ENCODE peak calls at places on chromosome 16, in nine cellular contexts. X is fibroblast of mammary gland; D is activated CD4-positive, alpha-beta T cell treated with anti-CD3 and anti-CD28 coated beads, Interleukin-2, amount 50 U/mL, for 48 hours; Z is lung; V is amygdala; T is activated gamma-delta T cell treated with anti-CD3 and anti-CD28 coated beads, Interleukin-2, amount 50 U/mL, for 16 hours; Y is thoracic aorta; R is HS-5; S is neuronal stem cell. U is an unnamed sample.

GRCh38 chr16:87226926-87227650 is 90.1 kb downstream of the C16orf95 start:
- DNase-seq in X (peak; percentile 88), D (no peak), Z (no peak), V (no peak), T (no peak), Y (no peak), R (no peak), S (no peak), U (no peak)

GRCh38 chr16:60107467-60107866 is 1373.4 kb upstream of the GOT2 start:
- DNase-seq in X (peak; percentile 55), D (no peak), Z (no peak), V (no peak), T (no peak), Y (no peak), R (peak; percentile 66), S (no peak), U (no peak)

GRCh38 chr16:82782715-82783251 is 156.0 kb downstream of the CDH13 start:
- DNase-seq in X (no peak), D (no peak), Z (no peak), V (no peak), T (no peak), Y (no peak), R (no peak), S (peak; percentile 12), U (no peak)

GRCh38 chr16:610513-611381 is 20.0 kb upstream of the WFIKKN1 start:
- DNase-seq in X (peak; percentile 63), D (peak; percentile 78), Z (peak; percentile 72), V (peak; percentile 60), T (no peak), Y (no peak), R (no peak), S (no peak), U (peak; percentile 64)

GRCh38 chr16:53480394-53480793 is 22.6 kb downstream of the AKTIP start:
- DNase-seq in X (no peak), D (no peak), Z (no peak), V (no peak), T (no peak), Y (no peak), R (no peak), S (no peak), U (no peak)

GRCh38 chr16:59886021-59886420 is 1151.9 kb upstream of the GOT2 start:
- DNase-seq in X (peak; percentile 86), D (no peak), Z (no peak), V (no peak), T (no peak), Y (no peak), R (peak; percentile 73), S (no peak), U (no peak)

GRCh38 chr16:80592273-80592672 is 51.5 kb downstream of the DYNLRB2 start:
- DNase-seq in X (no peak), D (no peak), Z (no peak), V (no peak), T (no peak), Y (no peak), R (no peak), S (no peak), U (no peak)

GRCh38 chr16:46713634-46714033 is 24.2 kb downstream of the ORC6 start:
- DNase-seq in X (no peak), D (no peak), Z (no peak), V (no peak), T (no peak), Y (no peak), R (no peak), S (no peak), U (no peak)

GRCh38 chr16:19578378-19578851 is 22.9 kb downstream of the VPS35L start:
- DNase-seq in X (peak; percentile 50), D (no peak), Z (no peak), V (peak; percentile 88), T (no peak), Y (no peak), R (no peak), S (no peak), U (no peak)

GRCh38 chr16:83200005-83200779 is 573.4 kb downstream of the CDH13 start:
- DNase-seq in X (peak; percentile 46), D (no peak), Z (no peak), V (peak; percentile 11), T (no peak), Y (no peak), R (peak; percentile 9), S (no peak), U (peak; percentile 43)

GRCh38 chr16:28001184-28001583 is 62.3 kb downstream of the GSG1L start:
- DNase-seq in X (no peak), D (no peak), Z (no peak), V (no peak), T (no peak), Y (no peak), R (no peak), S (no peak), U (no peak)

GRCh38 chr16:24337013-24337412 is 80.9 kb downstream of the CACNG3 start:
- DNase-seq in X (no peak), D (no peak), Z (no peak), V (no peak), T (no peak), Y (no peak), R (no peak), S (no peak), U (no peak)

GRCh38 chr16:22252317-22252716 is 44.9 kb upstream of the POLR3E start:
- DNase-seq in X (no peak), D (no peak), Z (no peak), V (no peak), T (no peak), Y (no peak), R (no peak), S (no peak), U (no peak)

GRCh38 chr16:4320030-4320429 is 4.2 kb downstream of the GLIS2 start:
- DNase-seq in X (peak; percentile 30), D (no peak), Z (no peak), V (no peak), T (no peak), Y (no peak), R (no peak), S (no peak), U (no peak)

GRCh38 chr16:5505093-5505887 is 407.7 kb upstream of the EEF2KMT start:
- DNase-seq in X (no peak), D (no peak), Z (no peak), V (no peak), T (no peak), Y (no peak), R (no peak), S (no peak), U (no peak)

GRCh38 chr16:29743827-29744531 is 1.8 kb downstream of the C16orf54 start:
- DNase-seq in X (no peak), D (peak; percentile 53), Z (no peak), V (no peak), T (peak; percentile 34), Y (no peak), R (no peak), S (no peak), U (no peak)

GRCh38 chr16:48811478-48811877 is 201.5 kb upstream of the N4BP1 start:
- DNase-seq in X (no peak), D (no peak), Z (peak; percentile 13), V (no peak), T (no peak), Y (no peak), R (no peak), S (no peak), U (no peak)

GRCh38 chr16:85425061-85425662 is 188.0 kb upstream of the GSE1 start:
- DNase-seq in X (no peak), D (no peak), Z (no peak), V (no peak), T (no peak), Y (no peak), R (no peak), S (no peak), U (no peak)

GRCh38 chr16:54136276-54136625 is 150.3 kb downstream of the IRX3 start:
- DNase-seq in X (peak; percentile 69), D (no peak), Z (no peak), V (no peak), T (no peak), Y (no peak), R (no peak), S (no peak), U (peak; percentile 10)

GRCh38 chr16:53822936-53823529 is 119.1 kb downstream of the FTO start:
- DNase-seq in X (no peak), D (no peak), Z (no peak), V (no peak), T (no peak), Y (no peak), R (no peak), S (no peak), U (no peak)

GRCh38 chr16:80931985-80932720 is 74.5 kb downstream of the CMC2 start:
- DNase-seq in X (peak; percentile 61), D (peak; percentile 32), Z (peak; percentile 42), V (peak; percentile 78), T (no peak), Y (no peak), R (no peak), S (peak; percentile 35), U (no peak)

GRCh38 chr16:87919681-87919994 is 16.7 kb downstream of the CA5A start:
- DNase-seq in X (no peak), D (no peak), Z (no peak), V (no peak), T (no peak), Y (no peak), R (no peak), S (no peak), U (no peak)

GRCh38 chr16:35506018-35506897 is 2046.8 kb downstream of the TP53TG3F start:
- DNase-seq in X (no peak), D (no peak), Z (no peak), V (no peak), T (no peak), Y (no peak), R (no peak), S (no peak), U (no peak)

GRCh38 chr16:48165961-48166578 is 10.3 kb upstream of the ABCC12 start:
- DNase-seq in X (no peak), D (no peak), Z (no peak), V (no peak), T (no peak), Y (no peak), R (no peak), S (no peak), U (no peak)

GRCh38 chr16:52350031-52350430 is 196.9 kb downstream of the TOX3 start:
- DNase-seq in X (no peak), D (no peak), Z (no peak), V (no peak), T (no peak), Y (no peak), R (no peak), S (no peak), U (no peak)

GRCh38 chr16:19963306-19963705 is 78.7 kb upstream of the GPRC5B start:
- DNase-seq in X (no peak), D (no peak), Z (no peak), V (peak; percentile 15), T (no peak), Y (no peak), R (no peak), S (no peak), U (no peak)

GRCh38 chr16:29806096-29806579 is at the start of gene MAZ:
- DNase-seq in X (peak; percentile 92), D (no peak), Z (no peak), V (peak; percentile 82), T (peak; percentile 58), Y (no peak), R (no peak), S (no peak), U (peak; percentile 72)

GRCh38 chr16:54284319-54284930 is 2.2 kb downstream of the IRX3 start:
- DNase-seq in X (no peak), D (no peak), Z (no peak), V (no peak), T (no peak), Y (no peak), R (no peak), S (peak; percentile 44), U (no peak)

GRCh38 chr16:12300946-12301500 is 324.5 kb downstream of the SNX29 start:
- DNase-seq in X (no peak), D (no peak), Z (no peak), V (no peak), T (no peak), Y (no peak), R (no peak), S (no peak), U (no peak)

GRCh38 chr16:4387769-4388168 is 16.1 kb downstream of the VASN start:
- DNase-seq in X (no peak), D (no peak), Z (no peak), V (no peak), T (no peak), Y (no peak), R (no peak), S (no peak), U (no peak)

U was measured in epithelial cell of prostate.